ENCODE peak calls at places on chromosomes 5 and 9, in ten cellular contexts. One of them, this sample, is unnamed.

GRCh38 chr5:90134892-90135291 is 274.7 kb downstream of the CETN3 start:
- DNase-seq in right atrium auricular region: peak; percentile 64
- DNase-seq in right cardiac atrium: peak; percentile 89
- DNase-seq in upper lobe of left lung: peak; percentile 38
- DNase-seq in fibroblast of lung: peak; percentile 42
- DNase-seq in breast epithelium: no peak
- DNase-seq in hepatocyte: peak; percentile 9
- DNase-seq in HL-60: no peak
- DNase-seq in testis: peak; percentile 38
- DNase-seq in transverse colon: peak; percentile 38
- DNase-seq in this sample: no peak

GRCh38 chr5:151362970-151363369 is 15.6 kb upstream of the SLC36A2 start:
- DNase-seq in hepatocyte: no peak
- DNase-seq in testis: no peak
- DNase-seq in HL-60: no peak
- DNase-seq in transverse colon: no peak
- DNase-seq in breast epithelium: no peak
- DNase-seq in right cardiac atrium: no peak
- DNase-seq in upper lobe of left lung: no peak
- DNase-seq in right atrium auricular region: no peak
- DNase-seq in fibroblast of lung: no peak
- DNase-seq in this sample: no peak

GRCh38 chr5:102554728-102555127 is 55.9 kb upstream of the SLCO6A1 start:
- DNase-seq in HL-60: no peak
- DNase-seq in testis: no peak
- DNase-seq in upper lobe of left lung: no peak
- DNase-seq in hepatocyte: no peak
- DNase-seq in right cardiac atrium: no peak
- DNase-seq in breast epithelium: no peak
- DNase-seq in right atrium auricular region: no peak
- DNase-seq in fibroblast of lung: no peak
- DNase-seq in transverse colon: no peak
- DNase-seq in this sample: no peak

GRCh38 chr5:121918238-121918637 is 43.5 kb upstream of the SRFBP1 start:
- DNase-seq in breast epithelium: no peak
- DNase-seq in upper lobe of left lung: no peak
- DNase-seq in hepatocyte: no peak
- DNase-seq in HL-60: no peak
- DNase-seq in transverse colon: no peak
- DNase-seq in right atrium auricular region: no peak
- DNase-seq in fibroblast of lung: no peak
- DNase-seq in testis: no peak
- DNase-seq in right cardiac atrium: no peak
- DNase-seq in this sample: no peak

GRCh38 chr9:5513966-5514365 is 3.6 kb downstream of the PDCD1LG2 start:
- DNase-seq in testis: no peak
- DNase-seq in breast epithelium: no peak
- DNase-seq in right cardiac atrium: no peak
- DNase-seq in fibroblast of lung: no peak
- DNase-seq in hepatocyte: no peak
- DNase-seq in right atrium auricular region: no peak
- DNase-seq in transverse colon: no peak
- DNase-seq in HL-60: no peak
- DNase-seq in upper lobe of left lung: no peak
- DNase-seq in this sample: no peak

GRCh38 chr5:170302729-170303501 is 5.3 kb upstream of the LCP2 start:
- DNase-seq in right atrium auricular region: no peak
- DNase-seq in fibroblast of lung: no peak
- DNase-seq in testis: peak; percentile 41
- DNase-seq in upper lobe of left lung: peak; percentile 58
- DNase-seq in right cardiac atrium: peak; percentile 88
- DNase-seq in breast epithelium: no peak
- DNase-seq in hepatocyte: no peak
- DNase-seq in HL-60: peak; percentile 85
- DNase-seq in transverse colon: no peak
- DNase-seq in this sample: peak; percentile 80

GRCh38 chr5:143594913-143595818 is 191.7 kb upstream of the NR3C1 start:
- DNase-seq in testis: no peak
- DNase-seq in hepatocyte: peak; percentile 18
- DNase-seq in transverse colon: no peak
- DNase-seq in breast epithelium: no peak
- DNase-seq in fibroblast of lung: peak; percentile 14
- DNase-seq in upper lobe of left lung: no peak
- DNase-seq in right atrium auricular region: no peak
- DNase-seq in HL-60: no peak
- DNase-seq in right cardiac atrium: no peak
- DNase-seq in this sample: no peak

GRCh38 chr9:115614931-115615401 is 497.0 kb upstream of the TNC start:
- DNase-seq in transverse colon: no peak
- DNase-seq in breast epithelium: no peak
- DNase-seq in right cardiac atrium: no peak
- DNase-seq in HL-60: no peak
- DNase-seq in testis: no peak
- DNase-seq in upper lobe of left lung: no peak
- DNase-seq in right atrium auricular region: no peak
- DNase-seq in fibroblast of lung: no peak
- DNase-seq in hepatocyte: no peak
- DNase-seq in this sample: no peak

GRCh38 chr5:150419630-150420270 is 7.0 kb upstream of the CD74 start:
- DNase-seq in right cardiac atrium: no peak
- DNase-seq in HL-60: no peak
- DNase-seq in fibroblast of lung: no peak
- DNase-seq in testis: no peak
- DNase-seq in breast epithelium: no peak
- DNase-seq in right atrium auricular region: no peak
- DNase-seq in transverse colon: no peak
- DNase-seq in upper lobe of left lung: no peak
- DNase-seq in hepatocyte: no peak
- DNase-seq in this sample: no peak

GRCh38 chr9:20271723-20272122 is 350.6 kb downstream of the MLLT3 start:
- DNase-seq in fibroblast of lung: peak; percentile 4
- DNase-seq in breast epithelium: no peak
- DNase-seq in hepatocyte: no peak
- DNase-seq in transverse colon: no peak
- DNase-seq in upper lobe of left lung: no peak
- DNase-seq in testis: no peak
- DNase-seq in HL-60: no peak
- DNase-seq in right cardiac atrium: no peak
- DNase-seq in right atrium auricular region: no peak
- DNase-seq in this sample: no peak

GRCh38 chr9:86413966-86414880 is 60.0 kb upstream of the TUT7 start:
- DNase-seq in breast epithelium: no peak
- DNase-seq in upper lobe of left lung: no peak
- DNase-seq in HL-60: no peak
- DNase-seq in hepatocyte: peak; percentile 36
- DNase-seq in testis: no peak
- DNase-seq in right cardiac atrium: no peak
- DNase-seq in right atrium auricular region: no peak
- DNase-seq in transverse colon: no peak
- DNase-seq in fibroblast of lung: peak; percentile 69
- DNase-seq in this sample: peak; percentile 29

GRCh38 chr9:99967457-99967856 is 61.0 kb downstream of the STX17 start:
- DNase-seq in upper lobe of left lung: no peak
- DNase-seq in hepatocyte: no peak
- DNase-seq in testis: no peak
- DNase-seq in fibroblast of lung: no peak
- DNase-seq in right atrium auricular region: no peak
- DNase-seq in breast epithelium: no peak
- DNase-seq in HL-60: no peak
- DNase-seq in right cardiac atrium: peak; percentile 9
- DNase-seq in transverse colon: no peak
- DNase-seq in this sample: no peak

GRCh38 chr9:136342191-136343120 is 15.1 kb downstream of the GPSM1 start:
- DNase-seq in right cardiac atrium: peak; percentile 96
- DNase-seq in right atrium auricular region: peak; percentile 92
- DNase-seq in fibroblast of lung: peak; percentile 84
- DNase-seq in breast epithelium: peak; percentile 85
- DNase-seq in hepatocyte: peak; percentile 91
- DNase-seq in transverse colon: peak; percentile 87
- DNase-seq in HL-60: peak; percentile 82
- DNase-seq in upper lobe of left lung: peak; percentile 92
- DNase-seq in testis: peak; percentile 93
- DNase-seq in this sample: peak; percentile 99

GRCh38 chr9:96556701-96557461 is 62.8 kb downstream of the CDC14B start:
- DNase-seq in fibroblast of lung: no peak
- DNase-seq in transverse colon: no peak
- DNase-seq in breast epithelium: no peak
- DNase-seq in HL-60: no peak
- DNase-seq in hepatocyte: no peak
- DNase-seq in right cardiac atrium: no peak
- DNase-seq in right atrium auricular region: no peak
- DNase-seq in testis: no peak
- DNase-seq in upper lobe of left lung: no peak
- DNase-seq in this sample: no peak

GRCh38 chr5:131281133-131281867 is 17.4 kb downstream of the CDC42SE2 start:
- DNase-seq in right cardiac atrium: no peak
- DNase-seq in hepatocyte: peak; percentile 29
- DNase-seq in HL-60: no peak
- DNase-seq in fibroblast of lung: no peak
- DNase-seq in right atrium auricular region: no peak
- DNase-seq in transverse colon: no peak
- DNase-seq in breast epithelium: no peak
- DNase-seq in upper lobe of left lung: no peak
- DNase-seq in testis: no peak
- DNase-seq in this sample: no peak

GRCh38 chr5:8633706-8634105 is 764.8 kb downstream of the MTRR start:
- DNase-seq in fibroblast of lung: peak; percentile 53
- DNase-seq in breast epithelium: no peak
- DNase-seq in HL-60: no peak
- DNase-seq in right atrium auricular region: no peak
- DNase-seq in testis: no peak
- DNase-seq in upper lobe of left lung: no peak
- DNase-seq in right cardiac atrium: no peak
- DNase-seq in transverse colon: no peak
- DNase-seq in hepatocyte: no peak
- DNase-seq in this sample: no peak

DNA sequence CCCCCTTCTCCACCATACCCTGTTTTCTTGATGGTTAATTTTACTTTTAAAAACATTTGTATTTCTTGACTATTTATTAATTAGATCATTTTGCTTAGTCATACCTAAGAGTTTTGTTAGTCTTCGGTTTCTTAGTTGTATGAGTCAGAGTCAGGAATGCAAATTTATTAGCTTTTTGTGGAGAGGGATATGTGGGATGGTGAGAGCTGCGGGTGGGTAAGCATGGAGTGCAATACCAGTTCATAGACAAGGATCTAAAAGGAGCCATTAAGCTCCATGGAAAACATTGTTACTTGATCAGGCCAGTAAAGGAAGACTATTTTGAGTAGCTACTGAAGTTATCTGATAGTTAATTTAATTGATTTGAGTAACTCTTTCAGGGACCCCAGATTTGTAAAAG is 77.5 kb downstream of the ZSWIM6 start:
- DNase-seq in breast epithelium: no peak
- DNase-seq in transverse colon: no peak
- DNase-seq in right atrium auricular region: no peak
- DNase-seq in right cardiac atrium: no peak
- DNase-seq in hepatocyte: peak; percentile 63
- DNase-seq in fibroblast of lung: peak; percentile 93
- DNase-seq in upper lobe of left lung: no peak
- DNase-seq in testis: no peak
- DNase-seq in HL-60: no peak
- DNase-seq in this sample: no peak
- H3K4me3 ChIP-seq in breast epithelium: no peak overlapping the region
- H3K4me3 ChIP-seq in transverse colon: no peak overlapping the region
- H3K4me3 ChIP-seq in right atrium auricular region: no peak overlapping the region
- H3K4me3 ChIP-seq in right cardiac atrium: no peak overlapping the region
- H3K4me3 ChIP-seq in hepatocyte: no peak overlapping the region
- H3K4me3 ChIP-seq in fibroblast of lung: peak overlapping the region; percentile 51
- H3K4me3 ChIP-seq in upper lobe of left lung: no peak overlapping the region
- H3K4me3 ChIP-seq in testis: no peak overlapping the region
- H3K4me3 ChIP-seq in HL-60: no peak overlapping the region
- H3K4me3 ChIP-seq in this sample: no peak overlapping the region

DNA sequence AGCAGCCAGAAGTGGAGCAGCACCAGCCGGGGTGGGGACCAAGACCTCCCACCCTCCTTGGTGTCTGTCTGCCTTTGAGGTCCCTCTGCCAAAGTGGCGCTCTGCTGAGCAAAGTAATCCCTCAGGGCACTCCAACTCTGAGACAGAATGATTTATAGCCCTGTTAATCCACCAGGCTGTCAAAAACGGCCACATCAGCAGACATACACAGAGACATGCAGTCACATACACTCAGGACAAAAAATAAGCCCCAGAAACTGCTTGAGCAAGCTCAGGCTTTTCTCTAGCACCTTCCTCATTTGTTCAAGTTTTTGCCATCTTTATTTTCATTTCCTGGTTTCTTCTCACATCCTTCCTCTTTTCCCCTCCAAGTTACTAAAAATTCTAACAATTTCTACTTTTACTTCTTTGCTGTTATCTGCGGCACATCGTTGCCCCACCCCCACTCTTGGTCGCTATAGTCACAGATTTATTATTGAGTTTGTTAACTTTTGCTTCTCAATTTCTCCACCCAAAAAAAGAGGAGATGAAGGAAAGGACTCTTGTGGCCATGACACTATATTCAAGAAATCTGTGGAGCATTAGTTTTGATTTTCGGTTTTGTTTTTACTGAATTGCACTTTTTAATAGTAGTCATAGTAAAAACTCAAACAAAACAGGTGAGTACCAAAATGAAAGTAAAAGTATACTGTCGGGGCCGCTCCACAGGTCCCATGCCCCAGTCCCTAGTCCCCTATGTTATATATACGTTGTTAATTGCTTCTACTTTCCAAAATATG is 17.4 kb upstream of the ADRB2 start:
- DNase-seq in right atrium auricular region: no peak
- DNase-seq in right cardiac atrium: peak; percentile 79
- DNase-seq in upper lobe of left lung: no peak
- DNase-seq in hepatocyte: peak; percentile 28
- DNase-seq in fibroblast of lung: no peak
- DNase-seq in breast epithelium: no peak
- DNase-seq in transverse colon: peak; percentile 38
- DNase-seq in testis: no peak
- DNase-seq in HL-60: peak; percentile 79
- DNase-seq in this sample: no peak
- H3K4me3 ChIP-seq in right atrium auricular region: peak overlapping the region; percentile 14
- H3K4me3 ChIP-seq in right cardiac atrium: peak overlapping the region; percentile 35
- H3K4me3 ChIP-seq in upper lobe of left lung: no peak overlapping the region
- H3K4me3 ChIP-seq in hepatocyte: no peak overlapping the region
- H3K4me3 ChIP-seq in fibroblast of lung: peak overlapping the region; percentile 54
- H3K4me3 ChIP-seq in breast epithelium: peak overlapping the region; percentile 1
- H3K4me3 ChIP-seq in transverse colon: peak overlapping the region; percentile 24
- H3K4me3 ChIP-seq in testis: no peak overlapping the region
- H3K4me3 ChIP-seq in HL-60: peak overlapping the region; percentile 5
- H3K4me3 ChIP-seq in this sample: no peak overlapping the region

GRCh38 chr9:98944130-98945074 is 695 bp downstream of the COL15A1 start:
- DNase-seq in breast epithelium: no peak
- DNase-seq in right atrium auricular region: no peak
- DNase-seq in upper lobe of left lung: no peak
- DNase-seq in right cardiac atrium: peak; percentile 73
- DNase-seq in HL-60: peak; percentile 61
- DNase-seq in testis: peak; percentile 38
- DNase-seq in transverse colon: no peak
- DNase-seq in fibroblast of lung: peak; percentile 34
- DNase-seq in hepatocyte: no peak
- DNase-seq in this sample: peak; percentile 74
- H3K4me3 ChIP-seq in breast epithelium: peak overlapping the region; percentile 65
- H3K4me3 ChIP-seq in right atrium auricular region: peak overlapping the region; percentile 58
- H3K4me3 ChIP-seq in upper lobe of left lung: no peak overlapping the region
- H3K4me3 ChIP-seq in right cardiac atrium: peak overlapping the region; percentile 68
- H3K4me3 ChIP-seq in HL-60: peak overlapping the region; percentile 0
- H3K4me3 ChIP-seq in testis: peak overlapping the region; percentile 65
- H3K4me3 ChIP-seq in transverse colon: peak overlapping the region; percentile 42
- H3K4me3 ChIP-seq in fibroblast of lung: peak overlapping the region; percentile 72
- H3K4me3 ChIP-seq in hepatocyte: peak overlapping the region; percentile 39
- H3K4me3 ChIP-seq in this sample: peak overlapping the region; percentile 48

GRCh38 chr5:270340-270739 is 1.1 kb upstream of the PDCD6 start:
- DNase-seq in upper lobe of left lung: no peak
- DNase-seq in fibroblast of lung: no peak
- DNase-seq in right atrium auricular region: no peak
- DNase-seq in testis: no peak
- DNase-seq in right cardiac atrium: no peak
- DNase-seq in hepatocyte: no peak
- DNase-seq in transverse colon: no peak
- DNase-seq in HL-60: no peak
- DNase-seq in breast epithelium: no peak
- DNase-seq in this sample: peak; percentile 55
- H3K4me3 ChIP-seq in upper lobe of left lung: no peak overlapping the region
- H3K4me3 ChIP-seq in fibroblast of lung: no peak overlapping the region
- H3K4me3 ChIP-seq in right atrium auricular region: no peak overlapping the region
- H3K4me3 ChIP-seq in testis: peak overlapping the region; percentile 98
- H3K4me3 ChIP-seq in right cardiac atrium: no peak overlapping the region
- H3K4me3 ChIP-seq in hepatocyte: no peak overlapping the region
- H3K4me3 ChIP-seq in transverse colon: no peak overlapping the region
- H3K4me3 ChIP-seq in HL-60: no peak overlapping the region
- H3K4me3 ChIP-seq in breast epithelium: no peak overlapping the region
- H3K4me3 ChIP-seq in this sample: no peak overlapping the region

This sample was measured in H7.